ENCODE peak calls at places on chromosomes 7 and 10, in four cellular contexts. One of them, this sample, is unnamed. For H3K4me1, the result is how much of the 10 kb centered on the place peaks cover.

GRCh38 chr10:62424026-62424425 is 49.9 kb downstream of the ZNF365 start:
- DNase-seq in HepG2: no peak
- DNase-seq in SK-N-SH: no peak
- DNase-seq in GM12878: no peak
- DNase-seq in this sample: no peak

GRCh38 chr10:4181075-4181474 is 396.1 kb upstream of the KLF6 start:
- DNase-seq in HepG2: no peak
- DNase-seq in SK-N-SH: no peak
- DNase-seq in GM12878: no peak
- DNase-seq in this sample: no peak

GRCh38 chr10:69732147-69732825 is 69.4 kb upstream of the COL13A1 start:
- DNase-seq in HepG2: no peak
- DNase-seq in SK-N-SH: no peak
- DNase-seq in GM12878: no peak
- DNase-seq in this sample: no peak

GRCh38 chr10:118251791-118252190 is 90.3 kb downstream of the FAM204A start:
- DNase-seq in HepG2: no peak
- DNase-seq in SK-N-SH: no peak
- DNase-seq in GM12878: no peak
- DNase-seq in this sample: no peak

GRCh38 chr10:61990761-61991135 is 89.2 kb downstream of the ARID5B start:
- DNase-seq in HepG2: no peak
- DNase-seq in SK-N-SH: no peak
- DNase-seq in GM12878: no peak
- DNase-seq in this sample: no peak

GRCh38 chr10:21513035-21513434 is 12.4 kb downstream of the SKIDA1 start:
- DNase-seq in HepG2: no peak
- DNase-seq in SK-N-SH: no peak
- DNase-seq in GM12878: no peak
- DNase-seq in this sample: no peak

GRCh38 chr10:28217848-28218247 is 85.0 kb downstream of the MPP7 start:
- DNase-seq in HepG2: no peak
- DNase-seq in SK-N-SH: no peak
- DNase-seq in GM12878: no peak
- DNase-seq in this sample: no peak

GRCh38 chr10:70146489-70147488 is at the start of gene TYSND1:
- DNase-seq in HepG2: peak
- DNase-seq in SK-N-SH: peak
- DNase-seq in GM12878: peak
- DNase-seq in this sample: peak

GRCh38 chr7:113912881-113913280 is 5.9 kb downstream of the PPP1R3A start:
- DNase-seq in HepG2: no peak
- DNase-seq in SK-N-SH: no peak
- DNase-seq in GM12878: no peak
- DNase-seq in this sample: no peak

GRCh38 chr7:72152171-72153131 is 259.7 kb downstream of the CALN1 start:
- DNase-seq in HepG2: peak
- DNase-seq in SK-N-SH: no peak
- DNase-seq in GM12878: no peak
- DNase-seq in this sample: no peak

GRCh38 chr10:47303866-47304265 is 3.9 kb downstream of the GDF10 start:
- DNase-seq in HepG2: no peak
- DNase-seq in SK-N-SH: no peak
- DNase-seq in GM12878: no peak
- DNase-seq in this sample: no peak

GRCh38 chr7:106608664-106609063 is 52.3 kb downstream of the CCDC71L start:
- DNase-seq in HepG2: no peak
- DNase-seq in SK-N-SH: no peak
- DNase-seq in GM12878: no peak
- DNase-seq in this sample: no peak

GRCh38 chr10:128885573-128886555 is 581.2 kb upstream of the MGMT start:
- DNase-seq in HepG2: no peak
- DNase-seq in SK-N-SH: no peak
- DNase-seq in GM12878: no peak
- DNase-seq in this sample: no peak

GRCh38 chr10:58254644-58255043 is 13.1 kb downstream of the IPMK start:
- DNase-seq in HepG2: no peak
- DNase-seq in SK-N-SH: no peak
- DNase-seq in GM12878: no peak
- DNase-seq in this sample: no peak

GRCh38 chr10:121683803-121684202 is 85.6 kb upstream of the FGFR2 start:
- DNase-seq in HepG2: no peak
- DNase-seq in SK-N-SH: peak
- DNase-seq in GM12878: no peak
- DNase-seq in this sample: no peak

GRCh38 chr7:149625947-149626392 is 128.4 kb upstream of the ZNF746 start:
- DNase-seq in HepG2: no peak
- DNase-seq in SK-N-SH: no peak
- DNase-seq in GM12878: no peak
- DNase-seq in this sample: no peak

GRCh38 chr7:132970257-132970656 is 111.6 kb downstream of the CHCHD3 start:
- DNase-seq in HepG2: no peak
- DNase-seq in SK-N-SH: no peak
- DNase-seq in GM12878: no peak
- DNase-seq in this sample: no peak

GRCh38 chr7:4957847-4958476 is 1.0 kb downstream of the MMD2 start:
- DNase-seq in HepG2: no peak
- DNase-seq in SK-N-SH: no peak
- DNase-seq in GM12878: no peak
- DNase-seq in this sample: no peak

GRCh38 chr10:101043356-101043707 is 12.3 kb downstream of the SFXN3 start:
- DNase-seq in HepG2: no peak
- DNase-seq in SK-N-SH: no peak
- DNase-seq in GM12878: no peak
- DNase-seq in this sample: no peak

GRCh38 chr7:101705327-101705726 is 76.2 kb upstream of the MYL10 start:
- DNase-seq in HepG2: no peak
- DNase-seq in SK-N-SH: no peak
- DNase-seq in GM12878: no peak
- DNase-seq in this sample: no peak

GRCh38 chr10:64733980-64734379 is 1212.8 kb downstream of the REEP3 start:
- DNase-seq in HepG2: peak
- DNase-seq in SK-N-SH: peak
- DNase-seq in GM12878: no peak
- DNase-seq in this sample: peak

GRCh38 chr10:97291357-97292096 is 910 bp downstream of the ARHGAP19 start:
- DNase-seq in HepG2: no peak
- DNase-seq in SK-N-SH: peak
- DNase-seq in GM12878: no peak
- DNase-seq in this sample: no peak

GRCh38 chr10:5168897-5169296 is 16.1 kb downstream of the AKR1C8 start:
- DNase-seq in HepG2: peak
- DNase-seq in SK-N-SH: no peak
- DNase-seq in GM12878: no peak
- DNase-seq in this sample: no peak

GRCh38 chr7:46908770-46909169 is 673.1 kb downstream of the TNS3 start:
- DNase-seq in HepG2: no peak
- DNase-seq in SK-N-SH: no peak
- DNase-seq in GM12878: no peak
- DNase-seq in this sample: no peak

GRCh38 chr10:61404771-61405170 is 48.4 kb downstream of the TMEM26 start:
- DNase-seq in HepG2: no peak
- DNase-seq in SK-N-SH: no peak
- DNase-seq in GM12878: no peak
- DNase-seq in this sample: no peak

GRCh38 chr7:131109011-131109756 is 218.5 kb upstream of the MKLN1 start:
- DNase-seq in HepG2: no peak
- DNase-seq in SK-N-SH: no peak
- DNase-seq in GM12878: no peak
- DNase-seq in this sample: no peak

GRCh38 chr7:122846591-122846990 is 39.7 kb downstream of the CADPS2 start:
- DNase-seq in HepG2: no peak
- DNase-seq in SK-N-SH: no peak
- DNase-seq in GM12878: no peak
- DNase-seq in this sample: no peak

GRCh38 chr10:123929791-123930190 is 38.2 kb upstream of the CPXM2 start:
- DNase-seq in HepG2: no peak
- DNase-seq in SK-N-SH: no peak
- DNase-seq in GM12878: no peak
- DNase-seq in this sample: no peak

GRCh38 chr10:43217563-43218205 is 49.2 kb downstream of the RASGEF1A start:
- DNase-seq in HepG2: no peak
- DNase-seq in SK-N-SH: no peak
- DNase-seq in GM12878: no peak
- DNase-seq in this sample: no peak

GRCh38 chr7:16978358-16979244 is 96.8 kb upstream of the AGR3 start:
- DNase-seq in HepG2: peak
- DNase-seq in SK-N-SH: no peak
- DNase-seq in GM12878: no peak
- DNase-seq in this sample: peak

GRCh38 chr10:28367865-28368541 is 65.1 kb upstream of the MPP7 start:
- DNase-seq in HepG2: no peak
- DNase-seq in SK-N-SH: no peak
- DNase-seq in GM12878: peak
- DNase-seq in this sample: no peak

GRCh38 chr7:45073843-45074737 is 14.7 kb downstream of the NACAD start:
- DNase-seq in HepG2: no peak
- DNase-seq in SK-N-SH: peak
- DNase-seq in GM12878: no peak
- DNase-seq in this sample: no peak

DNA sequence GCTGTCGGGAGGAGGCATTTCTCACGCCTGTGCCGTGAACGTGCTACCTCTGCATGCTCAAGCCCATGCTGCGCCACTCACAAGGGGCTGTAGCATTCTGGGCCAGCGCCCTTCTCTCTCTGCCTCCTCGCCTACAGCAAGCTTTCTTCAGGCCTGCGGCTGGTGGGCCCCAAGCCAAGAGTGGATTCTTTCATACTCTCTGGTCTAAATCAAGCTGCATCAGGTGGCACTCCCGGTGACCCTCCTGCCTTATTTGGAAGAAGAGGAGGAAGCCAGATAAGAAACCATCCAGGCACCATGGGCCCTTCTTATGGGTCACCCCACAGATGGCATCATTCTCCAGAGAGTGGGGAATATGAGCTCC is 86.7 kb upstream of the DUSP5 start:
- DNase-seq in HepG2: no peak
- DNase-seq in SK-N-SH: no peak
- DNase-seq in GM12878: no peak
- DNase-seq in this sample: peak
- H3K4me1 ChIP-seq in HepG2: half or more
- H3K4me1 ChIP-seq in SK-N-SH: under half
- H3K4me1 ChIP-seq in GM12878: half or more
- H3K4me1 ChIP-seq in this sample: half or more

GRCh38 chr7:77501165-77501515 is 36.0 kb upstream of the PTPN12 start:
- DNase-seq in HepG2: no peak
- DNase-seq in SK-N-SH: no peak
- DNase-seq in GM12878: no peak
- DNase-seq in this sample: no peak
- TF ChIP-seq PBX3 in HepG2: no peak
- TF ChIP-seq PBX3 in SK-N-SH: no peak
- TF ChIP-seq PBX3 in GM12878: no peak
- TF ChIP-seq PBX3 in this sample: no peak

DNA sequence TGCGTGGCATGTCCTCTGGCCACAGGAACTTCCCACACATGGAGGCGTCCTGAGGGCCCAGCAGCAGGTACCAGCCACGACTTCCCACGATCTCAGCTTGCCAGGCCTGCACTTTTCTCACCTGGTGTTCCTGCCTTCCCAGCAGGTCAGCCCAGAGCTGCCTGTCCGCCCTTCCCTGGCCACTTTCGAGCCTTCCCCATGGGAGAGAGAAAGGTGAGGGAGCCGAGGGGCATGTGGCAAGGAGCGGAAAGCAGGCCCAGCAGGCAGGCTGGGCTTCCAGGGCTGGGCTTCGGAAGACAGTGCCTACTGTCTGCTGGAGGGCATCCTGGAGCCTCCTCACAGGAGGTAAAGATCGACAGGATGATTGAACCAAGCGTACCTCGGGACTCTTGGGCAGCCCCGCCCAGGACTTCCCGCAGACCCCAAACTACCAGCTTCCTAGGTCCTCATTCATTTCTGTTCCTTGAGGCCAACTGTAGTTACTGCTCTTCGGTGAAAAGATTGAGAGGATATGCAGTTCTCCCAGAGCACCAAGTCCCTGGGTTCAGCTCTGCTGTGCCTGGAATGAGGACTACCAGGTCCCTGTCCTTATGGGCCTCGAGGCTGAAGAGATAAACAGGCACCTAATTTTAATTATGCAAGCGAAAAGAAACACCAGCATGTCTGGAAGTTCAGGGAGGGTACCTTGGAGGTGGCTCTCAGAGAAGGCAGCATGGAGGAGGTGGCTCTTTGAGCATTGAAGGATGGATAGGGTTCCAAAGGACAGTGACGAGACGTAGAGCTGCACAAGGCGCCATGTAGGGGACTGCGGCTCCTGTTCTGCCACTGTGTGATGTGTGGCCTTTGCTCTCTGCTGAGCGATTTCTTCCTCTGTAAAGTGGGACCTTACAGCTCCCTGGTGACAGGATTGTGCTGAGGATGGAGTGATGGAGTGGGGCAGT is 87.8 kb downstream of the ZMIZ1 start:
- DNase-seq in HepG2: no peak
- DNase-seq in SK-N-SH: no peak
- DNase-seq in GM12878: no peak
- DNase-seq in this sample: no peak
- H3K4me1 ChIP-seq in HepG2: half or more
- H3K4me1 ChIP-seq in SK-N-SH: half or more
- H3K4me1 ChIP-seq in GM12878: under half
- H3K4me1 ChIP-seq in this sample: half or more

DNA sequence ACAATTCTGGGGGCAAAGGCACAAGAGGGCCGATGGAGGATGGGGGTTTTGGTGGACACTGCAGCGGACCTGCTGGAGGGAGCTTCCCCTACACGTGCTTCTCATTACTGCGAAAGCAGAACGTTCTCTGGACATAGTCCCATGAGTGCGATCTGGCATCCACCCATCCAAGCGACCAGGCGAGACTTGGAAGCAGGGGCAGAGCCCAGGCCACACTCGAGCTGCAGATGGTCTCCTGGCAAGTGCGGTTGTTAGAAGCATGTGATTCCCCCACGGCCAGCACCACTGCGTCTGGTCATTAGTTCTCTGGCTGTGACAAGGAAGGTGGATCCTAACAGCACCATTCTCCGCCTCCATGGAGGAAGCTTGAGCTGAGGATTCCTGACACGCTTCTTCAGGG is 118.4 kb upstream of the TCERG1L start:
- DNase-seq in HepG2: no peak
- DNase-seq in SK-N-SH: peak
- DNase-seq in GM12878: no peak
- DNase-seq in this sample: no peak
- TF ChIP-seq PBX3 in HepG2: no peak
- TF ChIP-seq PBX3 in SK-N-SH: no peak
- TF ChIP-seq PBX3 in GM12878: no peak
- TF ChIP-seq PBX3 in this sample: no peak

GRCh38 chr10:91590142-91590903 is 42.5 kb downstream of the PPP1R3C start:
- DNase-seq in HepG2: no peak
- DNase-seq in SK-N-SH: no peak
- DNase-seq in GM12878: no peak
- DNase-seq in this sample: peak
- H3K4me1 ChIP-seq in HepG2: under half
- H3K4me1 ChIP-seq in SK-N-SH: half or more
- H3K4me1 ChIP-seq in GM12878: under half
- H3K4me1 ChIP-seq in this sample: half or more

This sample was measured in A549.